ENCODE peak calls at places on chromosomes 5 and 9, in six cellular contexts. V is tibial nerve; E is CD8-positive, alpha-beta memory T cell; A is A673; F is GM23338; D is OCI-LY7. W is an unnamed sample. For H3K4me1, the result is how much of the 10 kb centered on the place peaks cover.

GRCh38 chr9:74887041-74887980 is at the start of gene TRPM6:
- DNase-seq in E (no peak), D (no peak), F (peak), A (peak), V (peak), W (peak)

GRCh38 chr9:21836437-21837161 is 34.2 kb downstream of the MTAP start:
- DNase-seq in E (no peak), A (peak), F (no peak), D (no peak), V (no peak), W (no peak)

GRCh38 chr9:38232895-38233294 is 159.6 kb upstream of the ALDH1B1 start:
- DNase-seq in E (no peak), V (no peak), D (no peak), A (no peak), F (no peak), W (no peak)

GRCh38 chr9:752201-752600 is 89.3 kb upstream of the DMRT1 start:
- DNase-seq in D (no peak), E (no peak), V (no peak), A (peak), F (no peak), W (no peak)

GRCh38 chr9:97411789-97412627 is at the start of gene TDRD7:
- DNase-seq in D (peak), A (peak), E (peak), V (peak), F (peak), W (peak)

GRCh38 chr5:28117273-28118065 is 1079.1 kb upstream of the CDH9 start:
- DNase-seq in F (no peak), V (no peak), D (no peak), A (no peak), E (no peak), W (no peak)

GRCh38 chr5:56631719-56632118 is 183.6 kb upstream of the MAP3K1 start:
- DNase-seq in A (no peak), F (no peak), E (no peak), V (no peak), D (no peak), W (no peak)

GRCh38 chr5:93164690-93165089 is 416.3 kb downstream of the NR2F1-AS1 start:
- DNase-seq in V (no peak), F (no peak), D (no peak), A (peak), E (no peak), W (no peak)

GRCh38 chr9:130186839-130187522 is 14.8 kb downstream of the NCS1 start:
- DNase-seq in F (peak), E (no peak), V (no peak), D (no peak), A (no peak), W (peak)

GRCh38 chr9:134634190-134634589 is 7.4 kb upstream of the COL5A1 start:
- DNase-seq in D (no peak), E (no peak), V (no peak), A (no peak), F (no peak), W (peak)

GRCh38 chr9:107484117-107484723 is 5.3 kb downstream of the KLF4 start:
- DNase-seq in D (peak), A (peak), V (peak), E (no peak), F (peak), W (peak)

GRCh38 chr9:69874301-69875060 is 53.9 kb downstream of the CFAP95 start:
- DNase-seq in E (no peak), D (no peak), A (no peak), V (no peak), F (peak), W (no peak)

GRCh38 chr9:21904371-21904770 is 89.8 kb downstream of the CDKN2A start:
- DNase-seq in V (no peak), A (no peak), D (no peak), E (no peak), F (no peak), W (no peak)

GRCh38 chr5:120895659-120896058 is 431.6 kb downstream of the PRR16 start:
- DNase-seq in E (no peak), V (no peak), D (no peak), A (peak), F (no peak), W (no peak)

GRCh38 chr5:74864823-74865222 is 1.4 kb downstream of the FAM169A start:
- DNase-seq in E (no peak), D (no peak), A (no peak), V (no peak), F (no peak), W (no peak)

GRCh38 chr5:17405976-17406876 is 91.8 kb upstream of the TAF11L2 start:
- DNase-seq in E (no peak), D (no peak), F (no peak), A (no peak), V (no peak), W (no peak)

GRCh38 chr9:22855956-22856355 is 409.3 kb downstream of the DMRTA1 start:
- DNase-seq in V (no peak), D (no peak), E (no peak), A (no peak), F (no peak), W (no peak)

GRCh38 chr9:130731355-130731754 is 37.8 kb downstream of the EXOSC2 start:
- DNase-seq in V (no peak), D (no peak), E (no peak), F (no peak), A (no peak), W (no peak)

GRCh38 chr9:127927457-127928231 is 2.9 kb downstream of the PIP5KL1 start:
- DNase-seq in A (no peak), V (no peak), F (peak), D (peak), E (peak), W (no peak)

GRCh38 chr5:154421868-154422267 is 23.9 kb upstream of the SAP30L start:
- DNase-seq in D (peak), V (no peak), F (peak), E (no peak), A (peak), W (peak)

GRCh38 chr5:73160239-73160671 is 12.7 kb upstream of the TMEM174 start:
- DNase-seq in E (no peak), A (no peak), F (no peak), V (no peak), D (peak), W (no peak)

GRCh38 chr5:181167814-181168488 is 20.6 kb downstream of the OR2V2 start:
- DNase-seq in F (peak), A (peak), D (peak), V (no peak), E (no peak), W (peak)

GRCh38 chr9:125541840-125542243 is 165.2 kb downstream of the MAPKAP1 start:
- DNase-seq in A (peak), E (no peak), D (no peak), V (no peak), F (no peak), W (no peak)

GRCh38 chr5:89133129-89133528 is 250.1 kb upstream of the MEF2C start:
- DNase-seq in F (no peak), A (no peak), V (no peak), E (no peak), D (no peak), W (no peak)

GRCh38 chr9:4780651-4781050 is 12.1 kb upstream of the RCL1 start:
- DNase-seq in D (no peak), V (no peak), F (no peak), A (no peak), E (no peak), W (no peak)

GRCh38 chr5:54556136-54556535 is 38.6 kb downstream of the SNX18 start:
- DNase-seq in D (no peak), V (no peak), E (no peak), A (no peak), F (no peak), W (no peak)

GRCh38 chr5:107915413-107915812 is 244.7 kb upstream of the EFNA5 start:
- DNase-seq in V (no peak), F (no peak), D (no peak), A (no peak), E (no peak), W (no peak)

GRCh38 chr5:124736111-124736813 is 10.2 kb downstream of the ZNF608 start:
- DNase-seq in F (no peak), E (no peak), V (no peak), A (no peak), D (no peak), W (peak)

GRCh38 chr9:86082870-86083269 is 16.5 kb downstream of the GOLM1 start:
- DNase-seq in A (peak), D (no peak), V (no peak), E (no peak), F (no peak), W (peak)

DNA sequence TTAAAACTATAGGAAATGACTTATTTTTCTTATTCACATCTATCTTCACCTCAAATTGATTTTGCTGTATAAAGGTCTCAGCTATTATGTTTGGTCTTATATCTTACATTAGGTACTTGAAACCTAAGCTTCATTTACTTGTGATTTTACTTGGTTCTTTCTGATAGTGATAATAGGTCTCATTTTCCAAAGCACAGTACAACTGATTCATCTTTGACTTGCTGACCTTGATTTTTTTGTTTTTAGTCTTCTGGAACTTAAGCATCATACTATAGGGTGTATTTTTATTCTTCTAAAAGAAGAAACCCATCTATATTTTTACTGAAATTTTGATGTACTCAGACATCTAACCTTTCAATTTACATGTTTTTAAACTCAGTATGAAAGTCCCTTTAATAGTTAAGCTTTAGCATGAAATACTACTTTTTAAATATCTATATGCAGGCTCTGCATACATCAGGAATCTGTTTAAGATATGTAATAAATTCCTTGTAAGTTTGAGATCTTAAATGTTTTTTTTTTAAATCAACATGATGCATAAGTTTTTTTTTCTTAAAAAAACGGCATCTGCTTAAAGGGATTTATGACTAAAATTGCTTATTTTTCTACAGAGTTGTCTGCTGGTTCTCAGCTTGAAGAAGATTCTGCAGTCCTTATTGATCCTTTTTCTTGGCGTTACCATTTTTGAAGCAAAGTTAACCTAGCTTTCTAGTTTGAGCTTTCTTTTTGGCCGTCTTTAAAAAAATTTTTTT is 13.3 kb downstream of the MATR3 start:
- DNase-seq in A (no peak), E (no peak), F (no peak), D (no peak), V (no peak), W (no peak)
- H3K4me1 ChIP-seq in A (under half), E (half or more), F (half or more), D (half or more), V (under half), W (under half)

GRCh38 chr5:172792693-172793570 is 21.9 kb upstream of the DUSP1 start:
- DNase-seq in V (no peak), E (no peak), A (no peak), D (no peak), F (no peak), W (peak)
- H3K4me1 ChIP-seq in V (under half), E (under half), A (under half), D (under half), F (under half), W (under half)

GRCh38 chr5:176685010-176685409 is 37.7 kb downstream of the TSPAN17 start:
- DNase-seq in E (no peak), V (no peak), D (no peak), F (no peak), A (no peak), W (no peak)
- H3K4me1 ChIP-seq in E (under half), V (under half), D (under half), F (under half), A (under half), W (under half)

GRCh38 chr5:179747815-179748214 is 15.2 kb downstream of the MAML1 start:
- DNase-seq in D (no peak), A (no peak), F (no peak), V (no peak), E (no peak), W (no peak)

GRCh38 chr5:179749857-179750508 is 17.4 kb downstream of the MAML1 start:
- DNase-seq in V (no peak), A (no peak), F (peak), D (no peak), E (no peak), W (no peak)

DNA sequence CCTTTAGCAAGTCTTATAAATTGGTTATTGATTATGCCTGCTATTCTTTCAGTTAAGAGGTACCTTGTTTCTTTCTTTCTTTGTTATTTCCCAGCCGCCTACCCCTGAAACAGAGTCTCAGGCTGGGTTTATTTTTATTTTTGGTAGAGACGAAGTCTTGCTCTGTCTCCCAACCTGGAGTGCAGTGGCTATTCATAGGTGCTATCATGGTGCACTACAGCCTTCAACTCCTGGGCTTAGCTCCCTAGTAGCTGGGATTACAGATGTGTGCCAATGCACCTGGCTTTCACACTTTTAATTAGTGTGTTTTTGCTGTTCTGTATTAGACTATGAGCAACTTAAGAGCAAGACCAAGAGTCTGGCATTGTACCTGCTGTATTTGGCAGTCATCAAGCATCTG is 14.2 kb downstream of the MAML1 start:
- DNase-seq in F (no peak), E (no peak), A (no peak), D (no peak), V (no peak), W (no peak)
- H3K4me1 ChIP-seq in F (under half), E (under half), A (under half), D (under half), V (under half), W (under half)

GRCh38 chr5:141777130-141777529 is 95.1 kb upstream of the ARAP3 start:
- DNase-seq in D (no peak), A (no peak), V (no peak), F (no peak), E (no peak), W (no peak)
- H3K4me1 ChIP-seq in D (under half), A (under half), V (under half), F (under half), E (under half), W (under half)